ENCODE peak calls at places on chromosomes 7 and 10, in six cellular contexts. U, S, X, K, P and N are unnamed samples.

GRCh38 chr10:93445097-93445960 is 36.8 kb downstream of the MYOF start:
- DNase-seq in U (peak), S (peak), X (peak), K (peak), P (peak), N (no peak)

GRCh38 chr7:150432915-150433892 is 17.2 kb upstream of the GIMAP8 start:
- DNase-seq in U (no peak), S (no peak), X (no peak), K (no peak), P (no peak), N (peak)

GRCh38 chr10:117254338-117254737 is 13.4 kb downstream of the SLC18A2 start:
- DNase-seq in U (no peak), S (no peak), X (no peak), K (no peak), P (no peak), N (no peak)

GRCh38 chr7:66627151-66627681 is 1.5 kb upstream of the KCTD7 start:
- DNase-seq in U (no peak), S (no peak), X (no peak), K (no peak), P (no peak), N (no peak)

GRCh38 chr7:53272081-53272480 is 236.6 kb downstream of the POM121L12 start:
- DNase-seq in U (no peak), S (no peak), X (no peak), K (no peak), P (no peak), N (no peak)

GRCh38 chr7:7808156-7808555 is 89.7 kb upstream of the RPA3 start:
- DNase-seq in U (no peak), S (no peak), X (no peak), K (peak), P (no peak), N (no peak)

GRCh38 chr10:116257785-116258184 is 15.2 kb downstream of the GFRA1 start:
- DNase-seq in U (no peak), S (no peak), X (no peak), K (no peak), P (no peak), N (no peak)

GRCh38 chr7:47255007-47255406 is 326.9 kb downstream of the TNS3 start:
- DNase-seq in U (no peak), S (no peak), X (no peak), K (no peak), P (no peak), N (no peak)

GRCh38 chr10:21675157-21675796 is 141.2 kb downstream of the MLLT10 start:
- DNase-seq in U (peak), S (peak), X (no peak), K (peak), P (peak), N (no peak)

GRCh38 chr7:43535810-43536585 is 46.9 kb upstream of the STK17A start:
- DNase-seq in U (peak), S (no peak), X (no peak), K (peak), P (no peak), N (no peak)

GRCh38 chr10:26770069-26770468 is 72.6 kb downstream of the PDSS1 start:
- DNase-seq in U (no peak), S (no peak), X (no peak), K (no peak), P (no peak), N (no peak)

GRCh38 chr7:78226059-78226658 is 427.6 kb downstream of the PHTF2 start:
- DNase-seq in U (peak), S (peak), X (no peak), K (peak), P (peak), N (no peak)

GRCh38 chr10:69829792-69830191 is 28.1 kb downstream of the COL13A1 start:
- DNase-seq in U (no peak), S (no peak), X (no peak), K (no peak), P (no peak), N (no peak)

GRCh38 chr7:135970682-135971365 is 6.3 kb downstream of the MTPN start:
- DNase-seq in U (no peak), S (no peak), X (no peak), K (no peak), P (no peak), N (peak)

GRCh38 chr10:43930777-43931176 is 282.1 kb upstream of the ZNF32 start:
- DNase-seq in U (no peak), S (no peak), X (no peak), K (no peak), P (no peak), N (no peak)

GRCh38 chr7:45978731-45979211 is 57.7 kb upstream of the IGFBP3 start:
- DNase-seq in U (no peak), S (no peak), X (no peak), K (peak), P (no peak), N (no peak)

GRCh38 chr10:88194041-88194887 is 330.8 kb downstream of the PTEN start:
- DNase-seq in U (no peak), S (no peak), X (no peak), K (peak), P (no peak), N (no peak)

GRCh38 chr10:803041-803741 is 113.7 kb upstream of the DIP2C start:
- DNase-seq in U (no peak), S (no peak), X (no peak), K (no peak), P (no peak), N (no peak)

GRCh38 chr7:135584362-135585353 is 26.9 kb downstream of the NUP205 start:
- DNase-seq in U (no peak), S (no peak), X (no peak), K (no peak), P (no peak), N (no peak)

GRCh38 chr10:52438119-52438518 is 124.0 kb downstream of the DKK1 start:
- DNase-seq in U (no peak), S (no peak), X (no peak), K (no peak), P (no peak), N (no peak)